ENCODE peak calls at places on chromosomes 2 and 18, in eight cellular contexts. L is lower leg skin, O is foreskin keratinocyte, E is dorsolateral prefrontal cortex, N is B cell, M is fibroblast of mammary gland, Q is K562, P is pancreas. A is an unnamed sample.
A peak's percentile ranks its signal among the peaks of the same experiment; 100 is the strongest.

GRCh38 chr2:237590272-237591020 is at the start of gene RAB17:
- DNase-seq in L (no peak), O (peak; percentile 47), E (no peak), N (no peak), M (no peak), Q (no peak), P (peak; percentile 85), A (peak; percentile 29)

GRCh38 chr2:159904127-159904564 is 106.1 kb upstream of the CD302 start:
- DNase-seq in L (peak; percentile 86), O (no peak), E (no peak), N (no peak), M (no peak), Q (no peak), P (peak; percentile 15), A (no peak)

GRCh38 chr18:63994783-63995399 is 25.0 kb downstream of the SERPINB8 start:
- DNase-seq in L (no peak), O (peak; percentile 52), E (peak; percentile 66), N (peak; percentile 51), M (peak; percentile 61), Q (peak; percentile 38), P (peak; percentile 34), A (peak; percentile 60)

GRCh38 chr2:8119782-8120551 is 561.9 kb upstream of the ID2 start:
- DNase-seq in L (no peak), O (peak; percentile 72), E (no peak), N (no peak), M (peak; percentile 75), Q (no peak), P (no peak), A (peak; percentile 51)

GRCh38 chr2:188518391-188518790 is 226.7 kb downstream of the GULP1 start:
- DNase-seq in L (no peak), O (peak; percentile 86), E (no peak), N (no peak), M (peak; percentile 74), Q (no peak), P (no peak), A (peak; percentile 37)

GRCh38 chr2:159922563-159922962 is 124.6 kb upstream of the CD302 start:
- DNase-seq in L (no peak), O (peak; percentile 6), E (no peak), N (no peak), M (peak; percentile 61), Q (no peak), P (no peak), A (no peak)

GRCh38 chr2:191942114-191943103 is 95.5 kb upstream of the CAVIN2 start:
- DNase-seq in L (no peak), O (peak; percentile 93), E (no peak), N (no peak), M (no peak), Q (no peak), P (no peak), A (peak; percentile 48)

GRCh38 chr2:79585701-79586428 is 73.0 kb downstream of the CTNNA2 start:
- DNase-seq in L (no peak), O (no peak), E (peak; percentile 66), N (no peak), M (peak; percentile 81), Q (no peak), P (no peak), A (peak; percentile 29)

GRCh38 chr2:96264086-96264485 is 1.7 kb downstream of the TMEM127 start:
- DNase-seq in L (no peak), O (no peak), E (no peak), N (no peak), M (peak; percentile 34), Q (no peak), P (no peak), A (no peak)

GRCh38 chr2:178280261-178280852 is 86.0 kb downstream of the OSBPL6 start:
- DNase-seq in L (no peak), O (peak; percentile 51), E (no peak), N (peak; percentile 36), M (peak; percentile 76), Q (peak; percentile 69), P (no peak), A (peak; percentile 58)

GRCh38 chr2:110903548-110903947 is 171.2 kb downstream of the ACOXL start:
- DNase-seq in L (no peak), O (no peak), E (peak; percentile 47), N (no peak), M (no peak), Q (no peak), P (no peak), A (no peak)

GRCh38 chr18:78514910-78515670 is 464.5 kb upstream of the SALL3 start:
- DNase-seq in L (peak; percentile 62), O (no peak), E (no peak), N (no peak), M (no peak), Q (no peak), P (no peak), A (no peak)

GRCh38 chr2:236659758-236660150 is 90.1 kb downstream of the ACKR3 start:
- DNase-seq in L (peak; percentile 54), O (peak; percentile 66), E (no peak), N (no peak), M (peak; percentile 82), Q (no peak), P (no peak), A (no peak)

GRCh38 chr2:142037051-142037450 is 93.8 kb downstream of the LRP1B start:
- DNase-seq in L (no peak), O (peak; percentile 75), E (no peak), N (no peak), M (peak; percentile 15), Q (no peak), P (no peak), A (no peak)

GRCh38 chr18:76380791-76381405 is 114.1 kb downstream of the ZNF516 start:
- DNase-seq in L (peak; percentile 64), O (no peak), E (no peak), N (no peak), M (peak; percentile 14), Q (peak; percentile 76), P (no peak), A (peak; percentile 8)
- TF ChIP-seq CTCF in L (no peak), O (peak; percentile 60), E (no peak), N (no peak), M (peak; percentile 43), Q (peak; percentile 78), P (no peak), A (peak; percentile 78)

DNA sequence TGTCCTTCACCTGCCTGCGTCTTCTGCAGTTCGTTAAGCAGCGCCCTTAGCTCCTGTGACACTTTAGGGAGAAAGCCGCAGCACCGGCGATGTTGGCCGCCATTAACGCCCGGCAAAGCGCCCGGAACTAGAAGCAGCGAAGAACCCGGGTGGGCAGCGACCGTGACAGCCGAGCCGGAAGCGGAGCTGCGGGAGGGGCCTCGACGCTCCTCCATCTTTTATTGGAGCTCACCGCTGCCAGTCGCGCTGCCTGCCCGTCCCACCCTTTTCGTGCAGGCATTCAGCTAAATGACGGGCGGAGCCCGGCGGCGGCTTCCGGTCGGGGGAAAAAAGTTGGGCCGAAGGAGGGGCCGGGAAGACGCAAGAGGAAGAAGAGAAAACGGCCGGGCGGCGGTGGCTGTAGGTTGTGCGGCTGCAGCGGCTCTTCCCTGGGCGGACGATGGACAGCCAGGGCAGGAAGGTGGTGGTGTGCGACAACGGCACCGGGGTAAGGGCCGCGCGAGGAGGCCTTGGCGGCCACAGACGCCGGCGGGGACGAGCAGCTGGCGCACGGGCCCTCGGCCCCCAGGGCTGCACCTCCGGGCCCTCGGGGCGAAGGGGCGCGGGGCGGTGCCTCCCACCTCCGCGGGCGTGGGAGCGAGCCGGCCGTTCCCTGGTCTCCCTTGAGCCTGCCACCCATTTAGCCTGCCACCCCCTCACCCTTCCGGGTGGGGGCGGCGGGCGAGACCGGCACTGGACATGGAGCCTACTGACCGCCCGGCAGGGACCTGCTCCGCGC is at the start of gene ACTR2:
- DNase-seq in L (peak; percentile 99), O (peak; percentile 89), E (peak; percentile 95), N (peak; percentile 95), M (peak; percentile 94), Q (peak; percentile 90), P (peak; percentile 94), A (peak; percentile 97)
- TF ChIP-seq CTCF in L (no peak), O (no peak), E (peak; percentile 14), N (no peak), M (no peak), Q (no peak), P (no peak), A (peak; percentile 12)

GRCh38 chr18:32372381-32373061 is 98.2 kb downstream of the GAREM1 start:
- DNase-seq in L (no peak), O (peak; percentile 86), E (no peak), N (no peak), M (peak; percentile 47), Q (no peak), P (peak; percentile 65), A (no peak)

GRCh38 chr18:32366586-32367538 is 103.8 kb downstream of the GAREM1 start:
- DNase-seq in L (no peak), O (no peak), E (no peak), N (no peak), M (peak; percentile 47), Q (no peak), P (no peak), A (no peak)

GRCh38 chr18:32372047-32372380 is 98.7 kb downstream of the GAREM1 start:
- DNase-seq in L (no peak), O (no peak), E (no peak), N (no peak), M (no peak), Q (no peak), P (no peak), A (no peak)

GRCh38 chr18:32371384-32371783 is 99.3 kb downstream of the GAREM1 start:
- DNase-seq in L (no peak), O (no peak), E (no peak), N (no peak), M (no peak), Q (no peak), P (no peak), A (no peak)

DNA sequence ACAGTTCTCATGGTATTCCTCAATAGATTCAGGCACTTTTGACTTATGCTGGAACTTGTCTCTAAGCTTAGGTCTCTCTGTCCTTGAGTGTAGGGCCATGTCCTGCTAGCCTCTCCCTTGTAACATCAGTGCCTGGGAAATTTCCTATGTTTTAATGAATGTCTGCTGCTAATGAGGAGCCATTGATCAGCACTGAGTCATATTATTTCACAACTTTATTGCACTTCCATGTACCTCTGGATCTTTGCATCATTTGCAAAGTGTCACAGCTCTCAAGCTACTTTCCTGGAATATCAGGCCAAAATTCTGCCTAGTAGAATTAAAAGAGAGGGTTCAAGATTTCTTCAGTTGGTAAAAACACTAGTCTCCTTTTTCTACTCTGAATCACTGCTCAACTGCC is 102.5 kb downstream of the GAREM1 start:
- DNase-seq in L (no peak), O (no peak), E (no peak), N (no peak), M (peak; percentile 63), Q (no peak), P (no peak), A (no peak)
- TF ChIP-seq CTCF in L (no peak), O (no peak), E (no peak), N (no peak), M (no peak), Q (no peak), P (no peak), A (no peak)

DNA sequence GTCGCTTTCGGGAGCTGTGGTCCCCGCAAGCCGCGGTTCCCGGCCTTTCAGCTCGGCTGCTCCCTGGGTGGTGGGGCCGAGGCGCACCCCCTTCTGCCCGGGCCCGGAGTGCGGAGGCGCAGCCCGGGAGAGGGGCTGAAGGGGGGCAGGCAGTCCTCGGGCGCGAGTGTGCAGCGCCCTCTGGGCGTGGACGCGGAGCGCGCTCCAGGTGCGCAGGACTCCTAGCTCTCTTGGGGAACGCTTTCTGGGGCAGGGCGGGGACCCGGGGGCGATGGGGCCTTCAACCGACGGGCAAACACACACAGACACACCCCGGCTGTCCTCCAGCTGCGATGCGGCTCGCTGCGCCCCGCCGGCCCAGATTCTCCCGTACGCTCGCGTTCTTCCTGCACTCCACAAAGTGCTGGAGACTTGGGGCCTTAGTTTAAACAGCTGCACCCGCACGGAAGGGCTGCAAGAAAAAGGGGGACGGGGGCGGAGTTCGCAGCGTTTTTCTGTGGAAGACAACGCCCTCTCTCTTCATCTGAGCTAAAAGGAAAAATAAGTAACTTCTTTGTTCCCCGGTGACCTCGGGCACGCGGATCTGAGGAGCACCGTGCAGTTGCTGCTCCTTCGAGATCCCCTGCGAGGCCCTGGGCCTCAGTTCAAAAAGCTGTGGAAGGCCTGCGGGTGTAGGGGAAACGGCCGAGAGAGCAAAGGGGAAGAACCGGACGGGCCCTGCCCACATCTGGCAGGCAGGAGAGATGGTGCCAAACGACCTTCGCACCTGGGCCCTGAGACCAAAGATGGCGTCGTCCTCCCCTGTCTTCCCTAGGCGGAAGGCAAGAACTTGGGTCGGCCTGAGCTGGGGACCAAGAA is 593 bp upstream of the SDC1 start:
- DNase-seq in L (peak; percentile 89), O (peak; percentile 87), E (no peak), N (peak; percentile 40), M (peak; percentile 33), Q (peak; percentile 78), P (peak; percentile 75), A (peak; percentile 21)
- TF ChIP-seq CTCF in L (no peak), O (peak; percentile 85), E (peak; percentile 42), N (peak; percentile 22), M (peak; percentile 34), Q (peak; percentile 66), P (peak; percentile 38), A (peak; percentile 78)

A was measured in HFFc6.